ENCODE peak calls at places on chromosomes 5 and 9, in seven cellular contexts. N, P, H, X, O, E and Y are unnamed samples.

GRCh38 chr9:36416870-36417269 is 16.8 kb upstream of the RNF38 start:
- DNase-seq in H (no peak), N (no peak), O (no peak), E (no peak), X (no peak), P (no peak), Y (no peak)

GRCh38 chr5:132055808-132056609 is 4.4 kb upstream of the IL3 start:
- DNase-seq in N (no peak), E (no peak), X (no peak), O (no peak), P (no peak), H (no peak), Y (no peak)

GRCh38 chr5:74256947-74257573 is 383.5 kb downstream of the ENC1 start:
- DNase-seq in X (no peak), N (no peak), P (no peak), E (no peak), H (no peak), O (no peak), Y (no peak)

GRCh38 chr9:4894076-4894475 is 91.0 kb upstream of the JAK2 start:
- DNase-seq in H (peak; percentile 80), X (no peak), O (peak; percentile 75), E (no peak), P (no peak), N (no peak), Y (no peak)

GRCh38 chr9:107637421-107638420 is 148.2 kb upstream of the KLF4 start:
- DNase-seq in H (peak; percentile 98), X (no peak), O (peak; percentile 31), E (peak; percentile 37), P (peak; percentile 93), N (peak; percentile 80), Y (peak; percentile 44)

GRCh38 chr5:140075371-140075770 is 32.3 kb upstream of the NRG2 start:
- DNase-seq in X (no peak), N (no peak), H (peak; percentile 49), O (peak; percentile 45), E (no peak), P (no peak), Y (no peak)

GRCh38 chr9:69200071-69200470 is 26.0 kb downstream of the TJP2 start:
- DNase-seq in E (no peak), N (no peak), O (peak; percentile 21), X (no peak), P (peak; percentile 54), H (peak; percentile 52), Y (no peak)

GRCh38 chr5:82358454-82358853 is 80.3 kb upstream of the RPS23 start:
- DNase-seq in N (no peak), H (peak; percentile 64), X (no peak), P (no peak), O (no peak), E (no peak), Y (peak; percentile 33)

GRCh38 chr5:67233075-67233474 is 36.5 kb upstream of the CD180 start:
- DNase-seq in O (no peak), H (peak; percentile 7), P (no peak), X (no peak), N (peak; percentile 57), E (no peak), Y (no peak)

GRCh38 chr5:115787426-115787825 is 29.0 kb downstream of the CDO1 start:
- DNase-seq in E (no peak), X (no peak), H (no peak), N (no peak), P (no peak), O (no peak), Y (no peak)

GRCh38 chr9:101299901-101300300 is 84.9 kb downstream of the BAAT start:
- DNase-seq in O (no peak), E (no peak), P (no peak), N (no peak), X (no peak), H (no peak), Y (no peak)

GRCh38 chr9:87282477-87282991 is 215.1 kb upstream of the DAPK1 start:
- DNase-seq in N (no peak), P (no peak), O (no peak), H (no peak), E (no peak), X (no peak), Y (no peak)

GRCh38 chr5:98096155-98096554 is 677.3 kb upstream of the RGMB start:
- DNase-seq in H (peak; percentile 79), E (no peak), N (peak; percentile 34), O (peak; percentile 86), P (no peak), X (no peak), Y (no peak)

GRCh38 chr5:180742727-180743126 is 2.9 kb upstream of the OR2Y1 start:
- DNase-seq in O (no peak), N (no peak), P (no peak), H (no peak), E (no peak), X (no peak), Y (no peak)

GRCh38 chr9:137312852-137313325 is 10.8 kb upstream of the NRARP start:
- DNase-seq in H (no peak), E (no peak), O (no peak), X (no peak), P (peak; percentile 14), N (no peak), Y (no peak)

GRCh38 chr5:134594797-134595457 is 37.7 kb downstream of the SAR1B start:
- DNase-seq in H (no peak), O (no peak), E (peak; percentile 93), N (no peak), X (no peak), P (no peak), Y (no peak)

GRCh38 chr9:131608469-131609115 is 63.3 kb downstream of the PRRT1B start:
- DNase-seq in E (no peak), P (peak; percentile 84), N (peak; percentile 89), X (peak; percentile 39), O (peak; percentile 76), H (peak; percentile 94), Y (peak; percentile 78)

DNA sequence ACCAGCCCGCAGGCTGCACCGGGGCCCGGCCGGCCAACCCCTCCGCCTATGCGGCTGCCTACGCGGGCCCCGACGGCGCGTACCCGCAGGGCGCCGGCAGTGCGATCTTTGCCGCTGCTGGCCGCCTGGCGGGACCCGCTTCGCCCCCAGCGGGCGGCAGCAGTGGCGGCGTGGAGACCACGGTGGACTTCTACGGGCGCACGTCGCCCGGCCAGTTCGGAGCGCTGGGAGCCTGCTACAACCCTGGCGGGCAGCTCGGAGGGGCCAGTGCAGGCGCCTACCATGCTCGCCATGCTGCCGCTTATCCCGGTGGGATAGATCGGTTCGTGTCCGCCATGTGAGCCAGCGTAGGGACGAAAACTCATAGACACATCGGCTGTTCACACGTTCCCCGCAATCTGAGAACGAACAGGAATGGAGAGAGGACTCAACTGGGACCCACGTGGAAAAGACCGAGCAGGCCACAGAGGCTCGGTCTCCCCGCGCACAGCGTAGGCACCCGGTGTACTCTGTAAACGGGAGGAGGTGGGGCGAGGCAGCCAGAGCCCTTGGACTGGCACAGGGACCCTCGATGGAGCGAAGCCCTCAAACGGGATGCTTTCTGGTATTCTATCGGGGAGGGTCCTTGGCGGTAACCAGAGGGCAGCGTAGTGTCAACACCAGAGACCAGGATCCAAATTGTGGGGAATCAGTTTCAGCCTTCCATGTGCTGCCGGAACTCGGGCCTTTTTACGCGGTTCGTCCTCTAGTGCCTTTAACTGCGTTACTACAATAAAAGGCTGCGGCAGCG is 1.9 kb downstream of the FOXE1 start:
- DNase-seq in X (no peak), N (peak; percentile 47), P (no peak), E (no peak), O (no peak), H (no peak), Y (no peak)
- TF ChIP-seq EZH2 in X (no peak), N (peak; percentile 92), P (peak; percentile 89), E (no peak), O (no peak), H (no peak), Y (no peak)

DNA sequence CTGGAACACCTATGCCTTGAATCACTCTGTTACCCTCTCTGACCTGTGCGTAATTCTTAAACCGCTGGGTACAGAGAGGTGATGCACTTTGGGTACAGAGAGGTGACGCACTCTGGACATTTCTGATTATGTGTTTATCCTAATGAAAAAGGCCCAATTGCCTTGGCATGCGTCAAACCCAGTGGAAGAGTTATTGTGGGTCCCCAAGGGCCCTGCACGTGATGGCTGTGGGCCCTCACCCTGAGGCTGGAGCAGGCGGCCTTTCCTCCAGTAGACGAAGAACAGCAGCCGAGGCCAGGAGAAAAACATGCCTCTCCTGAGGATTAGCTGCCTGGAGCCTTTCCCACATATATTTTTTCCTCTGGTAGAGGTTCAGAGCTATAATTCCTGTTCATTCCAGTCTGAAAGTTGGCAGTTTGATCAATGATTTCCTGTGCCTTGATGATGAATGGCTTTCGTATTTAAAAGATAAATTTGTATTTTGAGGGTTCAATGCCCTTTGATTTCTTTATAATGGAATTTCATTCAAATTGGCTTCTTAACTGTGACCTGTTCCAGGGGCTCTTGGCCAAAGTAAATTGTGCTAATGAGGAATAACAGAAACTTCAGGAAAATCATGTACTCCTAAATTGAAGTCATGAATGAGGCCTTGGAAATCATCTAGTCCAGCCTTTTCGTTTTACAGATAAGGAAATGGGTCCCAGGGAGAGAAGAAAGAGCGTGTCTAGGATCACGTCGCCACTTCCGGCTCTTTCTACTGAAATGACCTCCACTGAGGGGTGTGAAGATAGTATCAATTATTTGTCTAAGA is 22.8 kb downstream of the ACER2 start:
- DNase-seq in O (no peak), H (no peak), P (no peak), E (no peak), X (no peak), N (no peak), Y (no peak)
- H3K9me2 ChIP-seq in O (no peaks in the 10 kb centered on the region), H (no peaks in the 10 kb centered on the region), P (no peaks in the 10 kb centered on the region), E (no peaks in the 10 kb centered on the region), X (no peaks in the 10 kb centered on the region), N (no peaks in the 10 kb centered on the region), Y (no peaks in the 10 kb centered on the region)

DNA sequence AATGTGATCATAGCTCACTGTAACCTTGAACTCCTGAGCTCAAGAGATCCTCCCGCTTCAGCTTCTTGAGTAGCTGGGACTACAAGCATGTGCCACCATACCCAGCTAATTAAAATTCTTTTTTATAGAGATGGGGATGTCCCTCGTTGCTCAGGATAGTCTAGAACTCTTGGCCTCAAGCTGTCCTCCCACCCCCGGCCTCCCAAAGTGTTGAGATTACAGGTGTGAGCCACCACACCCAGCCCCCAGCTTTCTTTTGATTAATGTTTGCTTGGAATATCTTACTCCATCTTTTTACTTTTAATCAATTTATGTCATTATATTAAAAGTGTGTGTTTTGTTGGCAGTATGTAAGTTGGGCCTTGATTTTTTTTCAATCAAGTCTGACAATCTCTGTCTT is 59.4 kb upstream of the EXOC3 start:
- DNase-seq in N (no peak), X (no peak), E (no peak), P (no peak), O (no peak), H (no peak), Y (no peak)
- H3K36me3 ChIP-seq in N (no peaks in the 10 kb centered on the region), X (no peaks in the 10 kb centered on the region), E (no peaks in the 10 kb centered on the region), P (no peaks in the 10 kb centered on the region), O (no peaks in the 10 kb centered on the region), H (peaks cover 18% of the 10 kb centered on the region), Y (no peaks in the 10 kb centered on the region)

DNA sequence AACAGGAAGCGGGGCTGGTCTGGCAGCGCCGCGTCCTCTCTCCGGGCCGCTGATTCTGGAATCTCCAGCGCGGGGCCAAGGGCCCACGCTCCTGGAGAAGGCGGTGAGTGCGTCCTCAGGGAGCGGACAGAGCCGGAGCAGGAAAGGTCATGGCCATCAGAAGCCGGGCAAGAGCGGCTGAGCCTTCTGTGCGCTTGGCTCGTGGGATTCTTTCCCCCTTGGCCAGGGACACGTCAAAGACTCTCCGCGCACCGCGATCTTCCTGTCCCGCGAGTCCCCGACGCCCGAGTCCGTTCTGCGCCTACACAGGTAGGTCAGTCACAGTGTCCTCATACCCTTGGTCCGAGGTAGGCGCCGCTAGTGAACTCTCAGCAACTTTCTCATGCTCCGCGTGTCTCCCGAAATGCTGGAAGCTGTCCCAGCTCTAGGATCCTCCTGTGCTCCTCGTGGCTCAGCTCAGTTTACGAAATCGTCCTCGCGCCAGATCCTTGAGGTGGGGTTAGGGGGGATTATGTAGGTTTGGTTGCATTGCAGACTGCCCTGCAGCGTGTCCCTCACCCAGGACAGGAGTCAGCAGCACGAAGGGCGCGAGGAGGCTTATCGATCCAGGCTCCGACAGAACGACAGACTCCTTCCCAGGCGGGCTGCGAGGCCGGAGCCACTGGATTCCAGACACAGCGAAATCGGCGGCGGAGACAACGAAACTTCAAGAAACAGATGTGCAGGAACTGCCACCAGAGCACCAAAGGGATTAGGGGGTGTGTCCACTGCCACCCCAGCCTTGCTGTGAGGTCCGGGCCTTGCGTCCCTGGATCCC is 8.7 kb downstream of the LHX6 start:
- DNase-seq in X (no peak), O (no peak), P (no peak), N (no peak), H (peak; percentile 52), E (no peak), Y (no peak)
- TF ChIP-seq EZH2 in X (no peak), O (no peak), P (peak; percentile 92), N (peak; percentile 92), H (peak; percentile 63), E (no peak), Y (no peak)